ENCODE peak calls at places on chromosomes 12 and 14, in four cellular contexts. U is AG09309; Z is SW 1271; R is naive thymus-derived CD8-positive, alpha-beta T cell. M is an unnamed sample.

GRCh38 chr12:61808856-61809255 is 451.3 kb upstream of the USP15 start:
- DNase-seq in U (no peak), R (no peak), Z (no peak), M (no peak)

GRCh38 chr12:53065470-53065869 is 13.7 kb downstream of the SPRYD3 start:
- DNase-seq in U (no peak), Z (no peak), R (no peak), M (no peak)

GRCh38 chr12:131832393-131833231 is 4.4 kb downstream of the MMP17 start:
- DNase-seq in Z (peak), U (peak), R (no peak), M (no peak)

GRCh38 chr12:128914908-128915563 is 61.8 kb downstream of the GLT1D1 start:
- DNase-seq in Z (no peak), R (no peak), U (no peak), M (no peak)

GRCh38 chr14:65153101-65153500 is 50.8 kb upstream of the MAX start:
- DNase-seq in U (no peak), Z (no peak), R (no peak), M (peak)

GRCh38 chr12:92139634-92140555 is 5.8 kb downstream of the BTG1 start:
- DNase-seq in Z (no peak), R (no peak), U (no peak), M (no peak)

GRCh38 chr12:64760808-64761573 is 1.8 kb upstream of the GNS start:
- DNase-seq in U (no peak), R (no peak), Z (no peak), M (no peak)

GRCh38 chr14:92600318-92601053 is 86.9 kb downstream of the RIN3 start:
- DNase-seq in U (peak), R (no peak), Z (peak), M (no peak)

GRCh38 chr12:27176765-27177164 is 67.3 kb upstream of the STK38L start:
- DNase-seq in U (no peak), Z (no peak), R (no peak), M (no peak)

GRCh38 chr14:22622220-22622619 is 21.9 kb downstream of the OR6J1 start:
- DNase-seq in Z (no peak), R (no peak), U (no peak), M (peak)

GRCh38 chr14:58296731-58297130 is 1.6 kb upstream of the ARID4A start:
- DNase-seq in R (no peak), Z (no peak), U (no peak), M (no peak)

GRCh38 chr12:132245521-132246101 is 83.8 kb downstream of the GALNT9 start:
- DNase-seq in Z (no peak), U (no peak), R (no peak), M (no peak)

GRCh38 chr14:90045608-90046007 is 16.2 kb upstream of the KCNK13 start:
- DNase-seq in R (no peak), U (no peak), Z (no peak), M (no peak)

GRCh38 chr12:2251485-2252179 is 198.8 kb downstream of the CACNA1C start:
- DNase-seq in U (no peak), R (no peak), Z (no peak), M (no peak)

GRCh38 chr12:76252031-76252430 is 96.2 kb downstream of the BBS10 start:
- DNase-seq in Z (no peak), U (no peak), R (no peak), M (no peak)

GRCh38 chr12:27142102-27142721 is 59.8 kb upstream of the C12orf71 start:
- DNase-seq in R (peak), U (peak), Z (peak), M (peak)

GRCh38 chr12:78146365-78146772 is 315.7 kb downstream of the NAV3 start:
- DNase-seq in Z (no peak), U (peak), R (no peak), M (no peak)

GRCh38 chr12:14560904-14561574 is 6.6 kb downstream of the PLBD1 start:
- DNase-seq in Z (no peak), U (no peak), R (no peak), M (no peak)

GRCh38 chr12:133130808-133131128 is 341 bp downstream of the ZNF10 start:
- DNase-seq in U (no peak), Z (no peak), R (peak), M (no peak)

GRCh38 chr12:17169726-17170471 is 563.9 kb upstream of the LMO3 start:
- DNase-seq in R (no peak), Z (no peak), U (no peak), M (no peak)

GRCh38 chr14:106530423-106531107 is 1004.2 kb downstream of the TMEM121 start:
- DNase-seq in U (no peak), R (no peak), Z (no peak), M (no peak)

GRCh38 chr12:88339966-88340365 is 197.9 kb downstream of the TMTC3 start:
- DNase-seq in R (no peak), Z (no peak), U (no peak), M (no peak)

GRCh38 chr14:94115068-94115591 is 4.6 kb downstream of the IFI27 start:
- DNase-seq in Z (no peak), R (no peak), U (no peak), M (peak)

GRCh38 chr12:7638764-7639570 is 26.7 kb downstream of the APOBEC1 start:
- DNase-seq in Z (peak), U (peak), R (peak), M (peak)

GRCh38 chr12:20601668-20602280 is 93.4 kb upstream of the SLCO1C1 start:
- DNase-seq in R (no peak), Z (no peak), U (no peak), M (no peak)

GRCh38 chr12:59250766-59251165 is 330.5 kb upstream of the LRIG3 start:
- DNase-seq in Z (no peak), U (no peak), R (no peak), M (no peak)